ENCODE peak calls at places on chromosomes 2 and 18, in six cellular contexts. U is brain microvascular endothelial cell; E is heart right ventricle; I is CD8-positive, alpha-beta T cell; C is fibroblast of lung; X is ovary. Z is an unnamed sample. For H3K36me3, the result is how much of the 10 kb centered on the place peaks cover.

GRCh38 chr2:74530239-74531161 is 767 bp downstream of the HTRA2 start:
- DNase-seq in E (peak), I (peak), X (no peak), U (no peak), C (no peak), Z (peak)

GRCh38 chr2:102753563-102754159 is 8.2 kb upstream of the TMEM182 start:
- DNase-seq in I (peak), C (peak), U (peak), E (no peak), X (no peak), Z (peak)

GRCh38 chr18:7488571-7488970 is 78.5 kb upstream of the PTPRM start:
- DNase-seq in C (no peak), E (no peak), U (no peak), I (no peak), X (no peak), Z (no peak)

GRCh38 chr2:149741646-149742045 is 154.1 kb upstream of the MMADHC start:
- DNase-seq in E (no peak), U (no peak), I (no peak), C (peak), X (no peak), Z (no peak)

GRCh38 chr2:210503622-210504300 is 27.2 kb upstream of the LANCL1 start:
- DNase-seq in E (no peak), I (no peak), C (peak), X (no peak), U (no peak), Z (no peak)

GRCh38 chr2:124024491-124025348 is at the start of gene CNTNAP5:
- DNase-seq in I (no peak), E (peak), U (peak), X (peak), C (peak), Z (peak)

GRCh38 chr18:59650266-59650820 is 46.9 kb downstream of the CCBE1 start:
- DNase-seq in C (no peak), I (no peak), E (no peak), U (no peak), X (no peak), Z (no peak)

GRCh38 chr2:193549661-193550060 is 1354.9 kb upstream of the TMEFF2 start:
- DNase-seq in E (no peak), X (no peak), I (no peak), C (no peak), U (no peak), Z (peak)

GRCh38 chr2:108491848-108492247 is 42.4 kb upstream of the LIMS1 start:
- DNase-seq in C (no peak), E (no peak), I (no peak), X (no peak), U (no peak), Z (no peak)

GRCh38 chr2:180000434-180000833 is 6.7 kb downstream of the CWC22 start:
- DNase-seq in I (no peak), C (peak), E (no peak), X (no peak), U (no peak), Z (peak)

GRCh38 chr2:99880148-99880983 is 262.0 kb downstream of the AFF3 start:
- DNase-seq in X (no peak), I (no peak), E (no peak), C (peak), U (peak), Z (peak)

GRCh38 chr2:186093168-186093567 is 354.6 kb downstream of the FSIP2 start:
- DNase-seq in E (no peak), X (no peak), I (no peak), U (no peak), C (no peak), Z (no peak)

GRCh38 chr2:43222472-43223146 is 3.8 kb downstream of the ZFP36L2 start:
- DNase-seq in X (no peak), I (no peak), C (peak), E (no peak), U (peak), Z (no peak)

GRCh38 chr2:234393352-234393751 is 103.5 kb downstream of the ARL4C start:
- DNase-seq in C (no peak), E (no peak), X (no peak), U (no peak), I (no peak), Z (no peak)

GRCh38 chr2:13414907-13415306 is 698.2 kb downstream of the TRIB2 start:
- DNase-seq in I (no peak), E (no peak), C (no peak), U (no peak), X (no peak), Z (no peak)

GRCh38 chr2:217868911-217869334 is 133.9 kb downstream of the TNS1 start:
- DNase-seq in I (no peak), C (no peak), U (no peak), X (peak), E (no peak), Z (peak)

GRCh38 chr2:182870227-182870626 is 3.8 kb upstream of the FRZB start:
- DNase-seq in C (no peak), I (no peak), U (no peak), E (no peak), X (no peak), Z (no peak)

GRCh38 chr2:42042956-42043355 is 4.9 kb upstream of the PKDCC start:
- DNase-seq in C (no peak), X (no peak), E (no peak), I (no peak), U (no peak), Z (no peak)
- H3K27ac ChIP-seq in C (no peak), X (no peak), E (no peak), I (no peak), U (no peak), Z (no peak)

GRCh38 chr2:96739633-96740428 is at the start of gene LMAN2L:
- DNase-seq in X (peak), E (peak), U (peak), I (peak), C (peak), Z (peak)
- TF ChIP-seq CTCF in X (no peak), E (no peak), U (peak), I (no peak), C (no peak), Z (no peak)

GRCh38 chr2:26274058-26274613 is 29.4 kb downstream of the HADHB start:
- DNase-seq in E (no peak), C (peak), U (peak), I (no peak), X (no peak), Z (peak)
- H3K36me3 ChIP-seq in E (under half), C (under half), U (under half), I (under half), X (under half), Z (under half)

GRCh38 chr18:77208969-77209368 is 40.7 kb upstream of the GALR1 start:
- DNase-seq in C (peak), I (peak), U (peak), E (no peak), X (no peak), Z (peak)
- H3K27ac ChIP-seq in C (peak), I (peak), U (peak), E (no peak), X (no peak), Z (no peak)